ENCODE peak calls at places on chromosomes 6 and 20, in eight cellular contexts. L, X, C, J, T, W, H and S are unnamed samples.

GRCh38 chr6:170038251-170038650 is 252.6 kb downstream of the DLL1 start:
- DNase-seq in L (no peak), J (no peak), T (no peak), C (no peak), H (no peak), W (no peak), X (no peak), S (peak; percentile 22)

GRCh38 chr6:157991067-157991432 is 9.4 kb downstream of the SYNJ2 start:
- DNase-seq in H (no peak), J (no peak), L (no peak), T (no peak), X (no peak), W (no peak), C (no peak), S (no peak)

GRCh38 chr6:35049885-35050284 is 91.3 kb downstream of the TCP11 start:
- DNase-seq in H (no peak), C (no peak), T (no peak), X (no peak), J (no peak), W (no peak), L (peak; percentile 77), S (peak; percentile 91)

GRCh38 chr20:44398303-44398702 is 42.8 kb downstream of the HNF4A start:
- DNase-seq in W (no peak), T (no peak), L (peak; percentile 93), C (no peak), X (no peak), J (no peak), H (no peak), S (peak; percentile 91)

GRCh38 chr20:1396702-1397101 is 3.8 kb upstream of the FKBP1A start:
- DNase-seq in W (no peak), L (no peak), J (no peak), H (no peak), X (no peak), T (no peak), C (no peak), S (no peak)

GRCh38 chr6:148064406-148065134 is 278.1 kb upstream of the SASH1 start:
- DNase-seq in H (no peak), C (no peak), L (no peak), X (peak; percentile 52), T (no peak), J (no peak), W (no peak), S (no peak)

GRCh38 chr20:19583532-19584175 is 174.4 kb upstream of the RIN2 start:
- DNase-seq in W (no peak), H (peak; percentile 73), C (peak; percentile 53), X (peak; percentile 28), J (no peak), T (peak; percentile 49), L (peak; percentile 34), S (peak; percentile 79)

GRCh38 chr6:141309295-141309694 is 823.4 kb upstream of the GJE1 start:
- DNase-seq in C (peak; percentile 20), T (peak; percentile 20), W (no peak), J (no peak), L (peak; percentile 44), X (no peak), H (no peak), S (no peak)

GRCh38 chr6:155523821-155524238 is 68.2 kb upstream of the NOX3 start:
- DNase-seq in L (no peak), T (no peak), W (no peak), C (no peak), H (no peak), J (no peak), X (no peak), S (peak; percentile 60)

GRCh38 chr20:50546729-50547314 is 36.6 kb downstream of the PTPN1 start:
- DNase-seq in J (peak; percentile 13), C (no peak), T (peak; percentile 62), H (no peak), W (no peak), L (no peak), X (no peak), S (no peak)

GRCh38 chr6:31510007-31510406 is 12.1 kb downstream of the MICB start:
- DNase-seq in W (no peak), L (no peak), X (no peak), T (no peak), J (no peak), H (no peak), C (no peak), S (no peak)

GRCh38 chr6:121940728-121941127 is 458.7 kb upstream of the HSF2 start:
- DNase-seq in X (no peak), C (no peak), W (no peak), T (no peak), L (peak; percentile 26), J (no peak), H (no peak), S (no peak)

GRCh38 chr20:53575481-53576194 is 18.0 kb downstream of the ZNF217 start:
- DNase-seq in X (no peak), J (no peak), H (no peak), L (no peak), W (no peak), C (no peak), T (no peak), S (no peak)

GRCh38 chr6:106617302-106617701 is 12.0 kb downstream of the RTN4IP1 start:
- DNase-seq in L (no peak), J (no peak), X (no peak), C (no peak), T (no peak), H (no peak), W (no peak), S (no peak)

GRCh38 chr6:160960067-160960466 is 31.5 kb upstream of the MAP3K4 start:
- DNase-seq in L (no peak), C (no peak), H (no peak), W (no peak), J (no peak), X (no peak), T (no peak), S (no peak)

GRCh38 chr6:119145111-119145510 is 66.6 kb upstream of the FAM184A start:
- DNase-seq in L (no peak), W (no peak), C (no peak), T (no peak), H (no peak), X (no peak), J (no peak), S (no peak)

GRCh38 chr6:155880905-155881304 is 425.3 kb upstream of the NOX3 start:
- DNase-seq in C (no peak), J (no peak), H (no peak), L (peak; percentile 30), T (no peak), X (peak; percentile 6), W (no peak), S (no peak)

GRCh38 chr6:17389274-17389847 is 4.0 kb upstream of the CAP2 start:
- DNase-seq in X (no peak), L (peak; percentile 25), H (no peak), J (no peak), W (no peak), C (no peak), T (no peak), S (no peak)

GRCh38 chr6:165846123-165846966 is 183.3 kb upstream of the PDE10A start:
- DNase-seq in J (no peak), L (no peak), X (no peak), C (peak; percentile 97), W (no peak), T (no peak), H (no peak), S (no peak)

GRCh38 chr6:135096403-135097130 is 41.9 kb upstream of the HBS1L start:
- DNase-seq in X (no peak), H (no peak), W (no peak), C (peak; percentile 48), J (no peak), T (no peak), L (no peak), S (no peak)

GRCh38 chr20:46040902-46041535 is 12.0 kb downstream of the SLC12A5 start:
- DNase-seq in T (peak; percentile 35), C (no peak), W (peak; percentile 37), J (peak; percentile 20), H (peak; percentile 64), L (peak; percentile 25), X (peak; percentile 89), S (peak; percentile 78)

GRCh38 chr20:24780648-24781047 is 168.4 kb upstream of the CST7 start:
- DNase-seq in L (no peak), X (no peak), C (no peak), T (no peak), J (no peak), H (no peak), W (no peak), S (no peak)

GRCh38 chr6:134741193-134741521 is 208.7 kb downstream of the ALDH8A1 start:
- DNase-seq in J (no peak), T (peak; percentile 3), C (no peak), X (no peak), L (no peak), H (no peak), W (no peak), S (no peak)

GRCh38 chr6:30769088-30769852 is 24.9 kb upstream of the IER3 start:
- DNase-seq in X (peak; percentile 93), L (peak; percentile 94), T (peak; percentile 50), H (peak; percentile 90), J (peak; percentile 58), C (no peak), W (peak; percentile 38), S (peak; percentile 95)

GRCh38 chr6:112330071-112330876 is 16.9 kb upstream of the RFPL4B start:
- DNase-seq in T (no peak), C (peak; percentile 81), L (peak; percentile 70), J (no peak), W (no peak), H (no peak), X (peak; percentile 44), S (peak; percentile 83)

GRCh38 chr6:134954272-134954990 is 4.5 kb upstream of the ALDH8A1 start:
- DNase-seq in J (no peak), T (no peak), L (no peak), H (no peak), C (no peak), W (no peak), X (no peak), S (no peak)

GRCh38 chr20:56361888-56362287 is 3.1 kb downstream of the FAM210B start:
- DNase-seq in L (no peak), H (no peak), X (no peak), W (no peak), J (no peak), C (no peak), T (no peak), S (no peak)

GRCh38 chr6:38264605-38265004 is 375.1 kb downstream of the BTBD9 start:
- DNase-seq in W (no peak), T (no peak), H (no peak), L (no peak), J (no peak), X (no peak), C (no peak), S (no peak)

GRCh38 chr20:50759678-50760077 is 28.3 kb downstream of the PARD6B start:
- DNase-seq in T (no peak), X (no peak), C (no peak), L (no peak), W (no peak), H (no peak), J (no peak), S (no peak)

GRCh38 chr6:155404937-155405336 is 50.7 kb downstream of the NOX3 start:
- DNase-seq in T (no peak), H (no peak), W (no peak), J (no peak), L (no peak), X (no peak), C (no peak), S (no peak)

GRCh38 chr6:15481892-15482291 is 180.9 kb downstream of the DTNBP1 start:
- DNase-seq in W (no peak), L (no peak), C (peak; percentile 51), T (peak; percentile 31), J (no peak), H (peak; percentile 39), X (no peak), S (no peak)

GRCh38 chr6:51027283-51028065 is 208.8 kb downstream of the TFAP2B start:
- DNase-seq in J (no peak), T (no peak), L (no peak), X (no peak), C (no peak), H (no peak), W (no peak), S (no peak)

GRCh38 chr6:44260451-44261297 is 3.3 kb upstream of the SLC35B2 start:
- DNase-seq in H (no peak), W (no peak), J (no peak), X (no peak), T (peak; percentile 54), L (no peak), C (no peak), S (peak; percentile 52)